ENCODE peak calls at places on chromosome 14, in six cellular contexts. G, N, I, U, Y and S are unnamed samples.

GRCh38 chr14:104536942-104537612 is 42.5 kb upstream of the C14orf180 start:
- DNase-seq in N (no peak), G (no peak), I (peak), Y (no peak), U (no peak), S (no peak)

GRCh38 chr14:100471451-100472093 is 115.6 kb downstream of the BEGAIN start:
- DNase-seq in G (no peak), Y (no peak), I (no peak), U (no peak), N (peak), S (no peak)

GRCh38 chr14:102862154-102862772 is 60.2 kb upstream of the AMN start:
- DNase-seq in I (no peak), U (no peak), N (no peak), G (no peak), Y (no peak), S (no peak)

GRCh38 chr14:58118097-58118496 is 33.9 kb downstream of the ARMH4 start:
- DNase-seq in G (no peak), N (no peak), I (no peak), U (no peak), Y (no peak), S (no peak)

GRCh38 chr14:51396222-51396815 is 156.3 kb downstream of the TMX1 start:
- DNase-seq in N (no peak), I (peak), Y (no peak), G (no peak), U (no peak), S (no peak)

GRCh38 chr14:68076451-68076850 is 256.9 kb downstream of the RAD51B start:
- DNase-seq in N (no peak), G (no peak), U (no peak), I (no peak), Y (no peak), S (no peak)

GRCh38 chr14:99821519-99822165 is 28.4 kb downstream of the EML1 start:
- DNase-seq in Y (no peak), G (no peak), I (no peak), N (no peak), U (no peak), S (no peak)

GRCh38 chr14:31207746-31208545 is at the start of gene HECTD1:
- DNase-seq in N (peak), Y (peak), I (peak), U (peak), G (peak), S (peak)

GRCh38 chr14:104370256-104370870 is 209.2 kb upstream of the C14orf180 start:
- DNase-seq in Y (no peak), N (no peak), G (peak), I (peak), U (peak), S (no peak)

GRCh38 chr14:84785997-84786396 is 743.9 kb upstream of the FLRT2 start:
- DNase-seq in U (no peak), N (no peak), G (no peak), I (no peak), Y (no peak), S (no peak)

GRCh38 chr14:70317969-70318634 is 41.4 kb downstream of the COX16 start:
- DNase-seq in U (peak), G (peak), I (peak), N (no peak), Y (no peak), S (no peak)

GRCh38 chr14:74855021-74855420 is 20.9 kb downstream of the PROX2 start:
- DNase-seq in N (no peak), G (no peak), Y (no peak), U (no peak), I (no peak), S (no peak)

GRCh38 chr14:61671086-61671485 is 24.2 kb upstream of the HIF1A start:
- DNase-seq in U (no peak), I (no peak), N (no peak), Y (peak), G (no peak), S (no peak)

GRCh38 chr14:93006484-93007128 is 83.7 kb downstream of the CHGA start:
- DNase-seq in Y (no peak), I (no peak), U (no peak), G (no peak), N (no peak), S (no peak)

GRCh38 chr14:104979758-104980591 is 1.8 kb upstream of the AHNAK2 start:
- DNase-seq in U (peak), Y (no peak), G (no peak), I (peak), N (no peak), S (peak)

GRCh38 chr14:83419420-83419819 is 1885.8 kb upstream of the SEL1L start:
- DNase-seq in I (no peak), Y (no peak), U (no peak), N (no peak), G (no peak), S (no peak)

GRCh38 chr14:90301580-90302181 is 30.1 kb downstream of the NRDE2 start:
- DNase-seq in N (no peak), G (peak), U (no peak), I (no peak), Y (no peak), S (no peak)

GRCh38 chr14:100777366-100778077 is 48.4 kb upstream of the MEG3 start:
- DNase-seq in U (peak), N (no peak), I (no peak), Y (no peak), G (no peak), S (no peak)

GRCh38 chr14:68677901-68678300 is 115.0 kb downstream of the ZFP36L1 start:
- DNase-seq in Y (no peak), G (no peak), U (no peak), N (no peak), I (no peak), S (peak)

GRCh38 chr14:40058916-40059897 is 627.0 kb upstream of the FBXO33 start:
- DNase-seq in U (no peak), I (no peak), N (no peak), Y (no peak), G (no peak), S (no peak)

GRCh38 chr14:101078892-101079221 is 175.3 kb upstream of the RTL1 start:
- DNase-seq in U (peak), N (no peak), G (no peak), I (peak), Y (no peak), S (no peak)

GRCh38 chr14:76919811-76920571 is 93.8 kb downstream of the LRRC74A start:
- DNase-seq in G (peak), N (no peak), I (peak), Y (no peak), U (peak), S (peak)

GRCh38 chr14:76919431-76919810 is 93.2 kb downstream of the LRRC74A start:
- DNase-seq in I (no peak), N (no peak), Y (no peak), G (no peak), U (peak), S (no peak)

GRCh38 chr14:76917759-76918175 is 91.6 kb downstream of the LRRC74A start:
- DNase-seq in I (peak), U (peak), G (no peak), Y (no peak), N (no peak), S (peak)

GRCh38 chr14:76918176-76918750 is 92.1 kb downstream of the LRRC74A start:
- DNase-seq in Y (no peak), U (peak), G (no peak), I (no peak), N (no peak), S (peak)

DNA sequence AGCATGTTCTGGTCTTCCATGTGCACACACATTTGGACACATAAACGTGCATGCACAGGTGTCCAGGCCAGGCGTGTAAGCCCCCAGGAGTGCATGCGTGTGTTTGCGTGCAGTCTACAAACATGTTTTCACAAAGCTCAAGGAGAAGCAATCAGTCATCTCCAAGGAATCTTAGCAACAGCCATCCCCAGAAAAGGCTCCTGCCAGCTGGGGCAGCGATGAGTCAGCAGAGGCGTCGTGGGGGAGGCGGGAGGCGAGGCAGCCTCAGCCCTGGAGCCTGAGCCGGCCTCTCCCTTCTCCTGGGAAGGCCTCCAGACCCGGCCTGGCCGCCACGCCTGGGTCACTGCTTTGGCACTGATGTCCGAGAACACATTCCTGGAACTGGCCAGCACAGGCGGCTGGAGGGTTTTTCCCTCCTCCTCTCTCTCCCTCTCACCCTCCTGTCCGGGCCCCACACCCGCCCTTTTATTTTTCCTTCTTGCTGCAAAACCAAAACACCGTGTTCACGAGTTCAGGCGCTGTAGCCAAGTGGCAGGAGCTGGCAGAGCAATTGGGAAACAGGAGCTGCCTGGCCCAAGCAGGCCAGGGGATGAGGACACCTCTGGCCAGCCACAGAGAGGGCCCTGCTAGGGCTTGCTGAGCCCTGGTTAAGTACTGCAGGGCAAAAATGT is 92.7 kb downstream of the LRRC74A start:
- DNase-seq in U (peak), G (peak), N (peak), Y (no peak), I (peak), S (peak)
- H3K27ac ChIP-seq in U (peak), G (peak), N (peak), Y (no peak), I (peak), S (peak)

GRCh38 chr14:72802588-72802946 is 91.3 kb downstream of the DPF3 start:
- DNase-seq in U (no peak), Y (no peak), G (no peak), I (no peak), N (no peak), S (no peak)
- H3K27ac ChIP-seq in U (no peak), Y (no peak), G (no peak), I (no peak), N (peak), S (peak)

GRCh38 chr14:35068238-35069012 is 22.4 kb downstream of the FAM177A1 start:
- DNase-seq in I (no peak), G (no peak), U (no peak), Y (no peak), N (no peak), S (no peak)
- H3K27ac ChIP-seq in I (no peak), G (no peak), U (no peak), Y (no peak), N (no peak), S (no peak)

DNA sequence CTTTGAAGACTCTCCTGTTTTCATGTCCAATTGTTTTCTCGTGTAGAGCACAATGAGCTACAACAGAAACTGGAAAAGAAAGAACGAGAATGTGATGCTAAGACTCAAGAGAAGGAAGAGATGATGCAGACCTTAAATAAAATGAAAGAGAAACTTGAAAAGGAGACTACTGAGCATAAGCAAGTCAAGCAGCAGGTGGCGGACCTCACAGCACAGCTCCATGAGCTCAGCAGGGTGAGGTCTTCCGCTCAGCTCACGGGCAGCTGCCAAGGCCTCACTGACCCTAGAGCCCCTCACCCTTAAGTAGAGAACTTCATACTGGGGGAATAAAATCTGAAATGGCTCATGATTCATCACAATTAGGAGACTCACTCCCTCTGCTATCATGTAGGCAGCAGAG is 134.7 kb downstream of the GPR135 start:
- DNase-seq in N (no peak), I (no peak), Y (peak), G (peak), U (no peak), S (no peak)
- H3K27ac ChIP-seq in N (peak), I (no peak), Y (peak), G (peak), U (peak), S (no peak)

GRCh38 chr14:89268514-89268913 is 148.5 kb downstream of the FOXN3 start:
- DNase-seq in U (no peak), I (peak), N (no peak), G (no peak), Y (no peak), S (no peak)
- H3K27ac ChIP-seq in U (no peak), I (peak), N (peak), G (no peak), Y (no peak), S (no peak)

DNA sequence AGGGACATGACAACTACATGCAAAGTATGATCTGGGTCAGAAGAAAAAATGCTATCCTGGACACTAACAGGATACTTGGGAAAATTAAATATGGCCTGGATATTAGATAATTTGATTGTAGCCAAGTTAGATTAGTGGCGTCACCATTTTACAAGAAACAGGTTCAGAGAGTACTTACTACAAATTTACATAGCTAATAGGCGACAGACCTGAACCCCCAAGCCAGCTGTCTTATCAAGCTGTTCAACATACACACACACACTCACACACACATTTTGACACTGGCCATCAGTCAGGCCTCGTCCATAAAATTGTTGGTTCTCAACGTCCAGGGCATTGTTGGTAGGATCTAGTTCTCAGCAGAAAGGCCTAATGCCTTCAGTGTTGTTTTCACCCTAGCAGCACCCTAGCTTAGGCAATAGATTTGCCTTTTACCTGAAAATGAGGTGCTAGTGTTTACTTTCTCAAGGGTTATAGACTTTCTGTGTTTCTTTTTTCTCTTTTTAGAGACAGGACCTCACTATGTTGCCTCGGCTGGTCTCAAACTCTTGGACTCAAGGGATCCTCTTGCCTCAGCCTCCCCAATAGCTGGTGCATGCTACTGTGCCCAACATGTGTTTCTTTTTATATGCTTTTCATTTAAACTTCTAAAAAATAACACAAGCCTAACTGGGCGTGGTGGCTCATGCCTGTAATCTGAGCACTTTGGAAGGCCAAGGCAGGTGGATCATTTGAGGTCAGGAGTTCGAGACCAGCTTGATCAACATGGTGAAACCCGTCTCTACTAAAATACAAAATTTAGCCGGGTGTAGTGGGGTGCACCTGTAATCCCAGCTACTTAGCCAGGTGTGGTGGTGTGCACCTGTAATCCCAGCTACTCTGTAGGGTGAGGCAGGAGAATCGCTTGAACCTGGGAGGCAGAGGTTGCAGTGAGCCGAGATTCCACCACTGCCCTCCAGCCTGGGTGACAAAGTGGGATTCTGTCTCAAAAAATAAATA is 3.4 kb upstream of the C14orf93 start:
- DNase-seq in I (no peak), Y (no peak), U (no peak), N (no peak), G (no peak), S (no peak)
- H3K27ac ChIP-seq in I (no peak), Y (no peak), U (no peak), N (no peak), G (no peak), S (no peak)

GRCh38 chr14:30034049-30034635 is 106.5 kb upstream of the PRKD1 start:
- DNase-seq in U (no peak), I (no peak), G (peak), N (no peak), Y (no peak), S (no peak)
- H3K27ac ChIP-seq in U (no peak), I (no peak), G (no peak), N (no peak), Y (no peak), S (no peak)